ENCODE peak calls at places on chromosomes 16 and 17, in six cellular contexts. B is transverse colon, O is uterus, I is tibial nerve, K is IMR-90, Y is heart left ventricle. Q is an unnamed sample. For H3K4me1, the result is how much of the 10 kb centered on the place peaks cover.

GRCh38 chr17:19986941-19987714 is 9.5 kb upstream of the AKAP10 start:
- DNase-seq in Y (no peak), B (no peak), K (no peak), I (no peak), O (no peak), Q (no peak)

GRCh38 chr16:3122926-3123570 is 10.7 kb downstream of the ZNF205 start:
- DNase-seq in I (no peak), Y (no peak), B (no peak), K (no peak), O (no peak), Q (no peak)

GRCh38 chr17:31394544-31394943 is 3.1 kb downstream of the RAB11FIP4 start:
- DNase-seq in K (peak), O (no peak), Y (peak), I (peak), B (no peak), Q (no peak)

GRCh38 chr17:18362509-18363020 is 785 bp downstream of the SHMT1 start:
- DNase-seq in O (peak), K (no peak), B (peak), I (peak), Y (peak), Q (peak)

GRCh38 chr16:87235810-87236515 is 81.2 kb downstream of the C16orf95 start:
- DNase-seq in I (no peak), B (no peak), K (no peak), Y (no peak), O (no peak), Q (no peak)

GRCh38 chr16:68406458-68407041 is 41.8 kb downstream of the SMPD3 start:
- DNase-seq in B (no peak), O (no peak), Y (no peak), K (peak), I (no peak), Q (no peak)

GRCh38 chr17:83037084-83037950 is 42.1 kb upstream of the METRNL start:
- DNase-seq in Y (no peak), I (no peak), B (no peak), O (no peak), K (no peak), Q (no peak)

GRCh38 chr17:64655704-64656103 is 6.4 kb downstream of the SMURF2 start:
- DNase-seq in B (no peak), O (no peak), I (no peak), K (no peak), Y (no peak), Q (no peak)

GRCh38 chr16:67917852-67918236 is 13.8 kb downstream of the CTRL start:
- DNase-seq in I (no peak), Y (no peak), O (no peak), B (no peak), K (peak), Q (no peak)

GRCh38 chr17:10727192-10727591 is 2.6 kb downstream of the TMEM220 start:
- DNase-seq in O (no peak), B (no peak), I (no peak), K (no peak), Y (no peak), Q (no peak)

GRCh38 chr16:74563828-74564263 is 43.1 kb downstream of the GLG1 start:
- DNase-seq in I (no peak), O (no peak), Y (no peak), K (peak), B (no peak), Q (no peak)

GRCh38 chr16:8173111-8173644 is 417.1 kb downstream of the TMEM114 start:
- DNase-seq in Y (peak), O (no peak), K (peak), B (peak), I (peak), Q (no peak)

GRCh38 chr17:69268442-69269068 is 39.9 kb upstream of the ABCA10 start:
- DNase-seq in I (no peak), B (no peak), K (no peak), O (no peak), Y (no peak), Q (no peak)

GRCh38 chr16:68404736-68405345 is 43.5 kb downstream of the SMPD3 start:
- DNase-seq in B (no peak), I (no peak), O (no peak), K (no peak), Y (no peak), Q (no peak)

GRCh38 chr17:80101946-80102706 is 745 bp downstream of the GAA start:
- DNase-seq in Y (peak), K (peak), I (peak), B (no peak), O (no peak), Q (no peak)

GRCh38 chr17:41464682-41465081 is 2.5 kb downstream of the KRT32 start:
- DNase-seq in I (peak), Y (no peak), B (no peak), K (peak), O (peak), Q (no peak)

GRCh38 chr17:35568561-35568960 is 7.9 kb upstream of the SLFN14 start:
- DNase-seq in Y (no peak), B (peak), K (peak), O (no peak), I (no peak), Q (no peak)

GRCh38 chr16:58588406-58588805 is 41.2 kb downstream of the CNOT1 start:
- DNase-seq in I (no peak), B (no peak), O (no peak), Y (no peak), K (no peak), Q (no peak)

GRCh38 chr16:21083729-21084268 is 66.8 kb downstream of the DNAH3 start:
- DNase-seq in O (peak), B (peak), I (peak), Y (peak), K (peak), Q (peak)

GRCh38 chr17:75012320-75013076 is at the start of gene MRPL58:
- DNase-seq in K (peak), B (peak), O (peak), I (peak), Y (peak), Q (peak)

GRCh38 chr16:15810949-15811348 is 45.9 kb downstream of the MYH11 start:
- DNase-seq in K (no peak), B (no peak), I (no peak), Y (no peak), O (no peak), Q (no peak)

GRCh38 chr17:385195-385835 is 32.7 kb upstream of the RPH3AL start:
- DNase-seq in I (peak), Y (peak), K (no peak), B (peak), O (peak), Q (no peak)

GRCh38 chr16:1990336-1991134 is 765 bp downstream of the SYNGR3 start:
- DNase-seq in I (no peak), Y (no peak), K (no peak), O (no peak), B (peak), Q (no peak)

GRCh38 chr16:76955629-76956028 is 235.4 kb upstream of the MON1B start:
- DNase-seq in B (no peak), Y (no peak), O (no peak), K (peak), I (no peak), Q (no peak)

GRCh38 chr17:65433157-65433556 is 128.3 kb downstream of the AXIN2 start:
- DNase-seq in O (no peak), I (no peak), B (no peak), K (no peak), Y (no peak), Q (no peak)

GRCh38 chr17:28991779-28992178 is 14.1 kb downstream of the SEZ6 start:
- DNase-seq in I (no peak), Y (no peak), O (no peak), K (no peak), B (no peak), Q (no peak)

GRCh38 chr16:89335803-89336485 is 118.4 kb downstream of the ZNF778 start:
- DNase-seq in B (no peak), K (no peak), Y (no peak), I (no peak), O (no peak), Q (no peak)
- TF ChIP-seq POLR2A in B (no peak), K (no peak), Y (no peak), I (no peak), O (no peak), Q (no peak)

DNA sequence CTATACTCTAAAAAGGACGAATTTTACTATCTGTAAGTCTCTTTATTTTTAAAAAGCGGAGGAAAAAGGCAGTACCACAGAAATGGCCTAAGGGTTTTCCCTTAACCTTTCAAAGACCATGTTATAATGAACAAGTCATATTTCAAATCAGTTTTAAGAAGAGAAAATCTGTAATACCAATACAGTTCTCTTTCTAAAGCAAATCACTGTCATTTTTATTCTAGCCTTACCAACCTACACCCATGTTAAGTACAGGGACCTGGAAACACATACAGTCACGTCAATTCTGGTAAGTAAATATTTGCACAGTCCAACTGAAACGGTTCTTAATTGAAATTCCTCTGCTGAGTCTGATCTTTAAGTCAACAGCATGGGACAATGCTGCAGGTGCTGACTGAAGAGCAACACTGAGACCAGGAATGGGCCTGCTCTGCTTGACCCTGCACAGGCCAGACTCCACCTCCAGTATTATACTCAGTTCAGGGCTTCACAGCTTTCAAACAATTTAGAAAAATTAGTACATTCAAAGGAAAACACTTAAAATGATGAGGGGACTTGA is 20.2 kb downstream of the MBTPS1 start:
- DNase-seq in O (no peak), K (no peak), Y (no peak), B (peak), I (no peak), Q (no peak)
- H3K4me1 ChIP-seq in O (under half), K (under half), Y (under half), B (under half), I (under half), Q (under half)

DNA sequence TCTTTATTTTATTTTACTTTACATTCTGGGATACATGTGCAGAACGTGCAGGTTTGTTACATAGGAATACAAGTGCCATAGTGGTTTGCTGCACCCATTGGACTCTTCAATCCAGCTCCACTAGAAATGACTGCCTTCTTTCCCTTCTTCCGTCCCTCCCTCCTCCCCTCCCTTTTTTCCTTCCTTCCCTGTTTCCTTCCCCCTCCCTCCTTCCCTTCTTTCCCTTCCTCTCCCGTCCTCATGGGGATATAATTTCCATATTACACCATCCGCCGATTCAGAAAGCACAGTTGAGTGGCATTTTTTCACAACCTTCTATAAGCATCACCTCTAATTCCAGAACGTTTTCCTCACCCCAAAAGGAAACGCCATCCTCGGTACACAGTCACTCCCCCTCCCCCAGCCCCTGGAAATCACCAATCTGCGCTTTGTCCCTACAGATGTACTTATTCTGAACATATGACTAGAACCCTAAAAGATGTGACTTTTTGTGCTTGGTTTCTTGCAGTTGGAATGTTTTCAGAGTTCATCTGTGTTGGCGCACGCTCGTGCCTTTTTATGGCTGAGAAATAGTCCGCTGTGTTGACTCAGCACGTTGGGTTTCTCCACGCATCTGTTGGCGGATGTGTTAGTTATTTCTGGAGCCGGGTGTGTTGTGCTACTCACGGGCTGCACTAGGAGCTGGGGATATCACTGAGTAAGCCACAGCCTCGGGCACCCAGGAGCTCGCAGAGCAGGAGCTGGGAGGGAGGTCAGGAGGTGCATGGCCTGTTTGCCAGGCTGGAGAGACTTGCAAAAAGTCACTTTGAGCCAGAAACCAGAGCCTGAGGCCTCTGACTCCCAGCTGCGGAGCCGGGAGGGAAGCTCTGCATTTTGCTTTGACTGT is 336.4 kb downstream of the SEC14L1 start:
- DNase-seq in Y (peak), K (peak), B (peak), I (peak), O (peak), Q (no peak)
- TF ChIP-seq POLR2A in Y (no peak), K (no peak), B (no peak), I (no peak), O (peak), Q (no peak)

GRCh38 chr16:29708917-29709600 is 30.1 kb downstream of the QPRT start:
- DNase-seq in O (no peak), B (no peak), Y (no peak), K (no peak), I (no peak), Q (no peak)
- H3K4me1 ChIP-seq in O (under half), B (under half), Y (under half), K (under half), I (under half), Q (under half)

GRCh38 chr16:31708348-31708747 is 165.3 kb upstream of the ZNF267 start:
- DNase-seq in O (no peak), Y (no peak), K (no peak), I (no peak), B (no peak), Q (no peak)
- TF ChIP-seq POLR2A in O (no peak), Y (no peak), K (no peak), I (no peak), B (no peak), Q (no peak)

DNA sequence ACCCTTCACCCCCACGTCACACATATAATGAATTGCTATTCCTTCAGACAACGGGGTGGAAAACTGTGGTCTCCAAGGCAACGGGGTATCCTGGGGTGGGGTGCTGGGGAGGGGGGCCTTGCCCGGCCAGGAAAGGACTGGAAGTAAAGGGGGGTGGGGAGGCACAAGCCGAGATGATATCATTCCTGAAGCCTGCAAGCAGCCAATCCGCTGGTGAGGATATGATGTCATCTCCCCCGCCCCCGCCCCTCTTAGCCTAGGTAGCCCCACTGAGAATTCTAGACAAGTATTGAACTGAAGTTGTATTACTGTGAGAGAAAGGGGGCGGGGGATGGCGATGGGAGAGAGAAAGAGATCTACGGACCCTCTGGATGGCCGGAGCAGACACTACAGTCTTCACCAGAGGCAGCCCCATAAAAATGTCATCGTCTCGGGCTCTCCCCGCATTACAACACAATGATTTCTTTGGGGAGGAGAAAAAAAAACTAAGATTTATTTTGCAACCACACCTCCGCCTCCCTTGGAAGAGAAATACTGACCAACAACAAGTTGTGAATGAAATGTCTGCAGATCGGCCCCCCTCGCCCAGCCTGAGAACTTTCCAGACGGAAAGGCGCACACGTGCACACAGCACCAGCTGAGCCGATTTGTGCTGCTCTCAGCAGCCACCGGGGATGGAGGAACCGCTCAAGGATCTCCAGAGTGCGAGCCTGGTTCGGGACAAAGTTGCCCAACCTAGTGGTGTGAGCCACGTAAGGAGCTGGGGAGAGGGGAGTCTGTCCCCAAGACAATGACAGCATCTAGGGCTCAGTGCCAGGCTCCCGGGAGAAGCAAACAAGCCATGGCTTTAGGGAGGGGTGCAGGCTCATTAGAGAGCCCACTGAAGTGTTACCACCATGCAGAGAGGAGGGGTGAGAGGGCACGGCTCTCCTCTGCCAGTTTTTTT is 222.0 kb downstream of the SOX9 start:
- DNase-seq in O (peak), I (peak), Y (no peak), B (no peak), K (no peak), Q (no peak)
- H3K4me1 ChIP-seq in O (under half), I (under half), Y (under half), B (under half), K (under half), Q (under half)

Q was measured in esophagus muscularis mucosa.